ENCODE peak calls at places on chromosomes 3 and 15, in nine cellular contexts. X, G, Y, F, R, P, W, Q and K are unnamed samples.
A peak's percentile ranks its signal among the peaks of the same experiment; 100 is the strongest.

GRCh38 chr15:69390575-69390974 is 23.6 kb upstream of the KIF23 start:
- DNase-seq in X (peak; percentile 86), G (no peak), Y (no peak), F (no peak), R (no peak), P (peak; percentile 94), W (no peak), Q (peak; percentile 56), K (peak; percentile 86)

GRCh38 chr3:10957976-10958749 is 34.4 kb upstream of the SLC6A1 start:
- DNase-seq in X (peak; percentile 55), G (no peak), Y (no peak), F (peak; percentile 95), R (no peak), P (peak; percentile 13), W (no peak), Q (no peak), K (no peak)

GRCh38 chr3:192011137-192011536 is 550.2 kb downstream of the PYDC2 start:
- DNase-seq in X (peak; percentile 70), G (no peak), Y (no peak), F (no peak), R (no peak), P (no peak), W (no peak), Q (no peak), K (no peak)

GRCh38 chr15:63985221-63986184 is 60.8 kb downstream of the DAPK2 start:
- DNase-seq in X (no peak), G (no peak), Y (no peak), F (peak; percentile 26), R (no peak), P (peak; percentile 41), W (no peak), Q (no peak), K (no peak)

GRCh38 chr3:128546646-128547045 is 53.6 kb upstream of the GATA2 start:
- DNase-seq in X (no peak), G (no peak), Y (no peak), F (no peak), R (no peak), P (no peak), W (no peak), Q (no peak), K (no peak)

GRCh38 chr3:99875925-99876781 is 58.5 kb downstream of the CMSS1 start:
- DNase-seq in X (peak; percentile 40), G (peak; percentile 52), Y (peak; percentile 69), F (peak; percentile 59), R (peak; percentile 91), P (peak; percentile 93), W (peak; percentile 88), Q (no peak), K (no peak)

GRCh38 chr3:56990295-56991015 is 70.0 kb upstream of the SPATA12 start:
- DNase-seq in X (no peak), G (no peak), Y (no peak), F (no peak), R (no peak), P (no peak), W (no peak), Q (no peak), K (no peak)

GRCh38 chr3:172542999-172543398 is 19.8 kb upstream of the TNFSF10 start:
- DNase-seq in X (peak; percentile 46), G (no peak), Y (no peak), F (no peak), R (no peak), P (no peak), W (no peak), Q (no peak), K (no peak)

GRCh38 chr3:108511055-108511454 is 659 bp upstream of the MYH15 start:
- DNase-seq in X (no peak), G (no peak), Y (no peak), F (no peak), R (no peak), P (no peak), W (no peak), Q (no peak), K (no peak)

GRCh38 chr3:192060160-192060783 is 599.3 kb downstream of the PYDC2 start:
- DNase-seq in X (peak; percentile 74), G (no peak), Y (no peak), F (peak; percentile 93), R (no peak), P (no peak), W (no peak), Q (no peak), K (no peak)

GRCh38 chr3:133211449-133211848 is 173.3 kb downstream of the TMEM108 start:
- DNase-seq in X (peak; percentile 11), G (no peak), Y (no peak), F (no peak), R (no peak), P (no peak), W (no peak), Q (no peak), K (no peak)

GRCh38 chr15:89714775-89715174 is 24.2 kb downstream of the WDR93 start:
- DNase-seq in X (no peak), G (no peak), Y (no peak), F (no peak), R (no peak), P (peak; percentile 5), W (no peak), Q (no peak), K (no peak)

GRCh38 chr15:85108136-85108535 is 126.5 kb downstream of the PDE8A start:
- DNase-seq in X (no peak), G (no peak), Y (no peak), F (no peak), R (no peak), P (no peak), W (no peak), Q (no peak), K (no peak)

GRCh38 chr3:45665101-45665572 is 24.1 kb upstream of the SACM1L start:
- DNase-seq in X (no peak), G (peak; percentile 50), Y (peak; percentile 51), F (peak; percentile 52), R (peak; percentile 50), P (peak; percentile 61), W (peak; percentile 70), Q (no peak), K (peak; percentile 29)

GRCh38 chr3:160126761-160127160 is 98.5 kb upstream of the C3orf80 start:
- DNase-seq in X (no peak), G (no peak), Y (no peak), F (no peak), R (no peak), P (no peak), W (no peak), Q (no peak), K (no peak)

GRCh38 chr3:50648297-50648696 is 26.4 kb upstream of the DOCK3 start:
- DNase-seq in X (no peak), G (no peak), Y (no peak), F (no peak), R (peak; percentile 55), P (no peak), W (peak; percentile 76), Q (no peak), K (no peak)

GRCh38 chr3:71103430-71103881 is 480.1 kb downstream of the FOXP1 start:
- DNase-seq in X (peak; percentile 59), G (no peak), Y (no peak), F (peak; percentile 47), R (no peak), P (peak; percentile 79), W (no peak), Q (peak; percentile 93), K (peak; percentile 87)

GRCh38 chr3:41362638-41363559 is 163.6 kb downstream of the CTNNB1 start:
- DNase-seq in X (peak; percentile 18), G (no peak), Y (no peak), F (no peak), R (peak; percentile 55), P (peak; percentile 37), W (peak; percentile 33), Q (no peak), K (peak; percentile 4)

GRCh38 chr15:31347067-31347975 is 20.7 kb downstream of the KLF13 start:
- DNase-seq in X (no peak), G (peak; percentile 75), Y (peak; percentile 90), F (no peak), R (no peak), P (no peak), W (no peak), Q (no peak), K (no peak)

GRCh38 chr3:183477801-183478456 is 49.5 kb upstream of the MCF2L2 start:
- DNase-seq in X (no peak), G (no peak), Y (no peak), F (no peak), R (no peak), P (no peak), W (no peak), Q (no peak), K (no peak)